ENCODE peak calls at places on chromosomes 1 and 21, in seven cellular contexts. C is progenitor cell of endocrine pancreas, W is tibial nerve, B is mucosa of descending colon, E is cardiac muscle cell, S is left ventricle myocardium inferior, L is sigmoid colon. N is an unnamed sample.

GRCh38 chr1:210298936-210299335 is 29.8 kb upstream of the HHAT start:
- DNase-seq in L (no peak), E (no peak), B (no peak), S (no peak), W (no peak), C (no peak), N (no peak)

GRCh38 chr1:170660281-170660713 is 3.6 kb upstream of the PRRX1 start:
- DNase-seq in B (no peak), W (no peak), S (no peak), L (no peak), C (no peak), E (peak), N (no peak)

GRCh38 chr1:207673399-207673798 is 28.5 kb downstream of the CR1L start:
- DNase-seq in B (no peak), W (no peak), E (no peak), S (no peak), C (no peak), L (no peak), N (no peak)

GRCh38 chr1:160874935-160875334 is 10.0 kb downstream of the ITLN1 start:
- DNase-seq in B (no peak), S (no peak), L (no peak), E (no peak), C (no peak), W (no peak), N (no peak)

GRCh38 chr1:215257280-215257679 is 174.7 kb downstream of the KCNK2 start:
- DNase-seq in W (no peak), E (no peak), C (no peak), L (no peak), B (no peak), S (no peak), N (no peak)

GRCh38 chr1:209412036-209412435 is 171.5 kb upstream of the CAMK1G start:
- DNase-seq in B (no peak), W (no peak), S (no peak), L (no peak), C (no peak), E (no peak), N (no peak)

GRCh38 chr1:199202331-199202730 is 563.5 kb downstream of the PTPRC start:
- DNase-seq in L (no peak), E (no peak), W (no peak), S (no peak), B (no peak), C (no peak), N (no peak)

GRCh38 chr1:232876506-232877360 is 71.5 kb downstream of the MAP10 start:
- DNase-seq in S (no peak), W (no peak), L (no peak), C (no peak), B (no peak), E (no peak), N (no peak)

GRCh38 chr1:204888294-204888693 is 17.6 kb downstream of the NFASC start:
- DNase-seq in L (no peak), S (no peak), B (no peak), C (no peak), E (no peak), W (no peak), N (no peak)

GRCh38 chr1:88773540-88774150 is 89.6 kb downstream of the PKN2 start:
- DNase-seq in L (no peak), S (no peak), B (no peak), E (no peak), W (no peak), C (no peak), N (no peak)

GRCh38 chr1:172637522-172637921 is 21.4 kb upstream of the FASLG start:
- DNase-seq in S (no peak), C (no peak), E (no peak), B (no peak), W (no peak), L (no peak), N (no peak)

GRCh38 chr1:8203056-8203455 is 114.9 kb upstream of the SLC45A1 start:
- DNase-seq in W (no peak), L (no peak), C (no peak), S (no peak), E (no peak), B (no peak), N (no peak)

DNA sequence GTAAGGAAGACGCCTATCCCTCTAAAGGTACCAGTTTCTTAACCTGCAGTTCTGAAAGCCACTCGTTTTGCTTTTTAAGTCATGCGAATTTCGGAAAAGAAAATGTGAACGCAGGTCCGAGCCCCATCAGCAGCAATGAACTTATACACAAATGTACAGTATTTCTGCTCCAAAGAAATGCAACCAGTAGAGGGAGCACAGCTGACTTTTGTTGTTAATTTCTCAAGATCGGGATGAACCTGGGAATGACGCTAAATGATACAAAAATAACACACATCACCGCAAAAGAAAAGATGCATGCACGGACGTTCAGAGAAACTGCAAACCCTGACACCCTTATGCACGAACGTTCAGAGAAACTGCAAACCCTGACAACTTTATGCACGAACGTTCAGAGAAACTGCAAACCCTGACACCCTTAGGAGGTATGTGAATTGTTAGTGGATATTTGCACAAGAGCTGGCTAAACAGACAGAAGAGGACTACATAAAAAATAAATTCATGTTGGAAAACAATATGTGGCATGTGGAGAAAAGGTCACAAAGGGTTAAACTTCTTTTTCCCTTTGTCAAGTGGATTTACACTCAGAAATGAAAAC is 3.5 kb upstream of the TIAM1 start:
- DNase-seq in L (no peak), B (no peak), E (peak), W (no peak), C (no peak), S (no peak), N (no peak)
- TF ChIP-seq CTCF in L (no peak), B (no peak), E (peak), W (peak), C (peak), S (peak), N (peak)

DNA sequence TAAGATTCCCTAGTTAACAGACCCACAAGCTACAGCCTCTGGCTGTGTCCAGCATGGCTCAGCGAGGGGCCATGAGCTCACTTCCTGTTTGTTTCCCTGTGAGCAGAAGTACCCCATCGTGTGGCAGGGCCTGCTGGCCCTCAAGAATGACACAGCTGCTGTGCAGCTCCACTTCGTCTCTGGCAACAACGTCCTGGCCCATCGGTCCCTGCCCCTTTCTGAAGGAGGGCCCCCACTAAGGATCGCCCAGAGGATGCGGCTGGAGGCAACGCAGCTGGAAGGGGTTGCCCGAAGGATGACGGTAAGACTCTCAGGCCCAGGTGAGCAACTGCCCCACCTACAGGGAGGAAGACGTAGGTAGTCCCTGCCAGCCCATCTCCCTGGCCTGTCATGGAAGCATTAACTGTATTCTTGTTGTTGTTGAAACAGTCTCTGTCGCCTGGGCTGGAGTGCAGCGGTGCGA is 38.2 kb downstream of the ZBTB17 start:
- DNase-seq in E (no peak), B (no peak), S (no peak), C (no peak), W (no peak), L (peak), N (no peak)
- TF ChIP-seq CTCF in E (no peak), B (no peak), S (no peak), C (peak), W (no peak), L (no peak), N (no peak)

GRCh38 chr1:19637606-19638005 is 6.5 kb upstream of the NBL1 start:
- DNase-seq in S (no peak), B (no peak), E (no peak), L (no peak), W (no peak), C (no peak), N (no peak)
- TF ChIP-seq CTCF in S (no peak), B (no peak), E (no peak), L (no peak), W (no peak), C (no peak), N (no peak)

DNA sequence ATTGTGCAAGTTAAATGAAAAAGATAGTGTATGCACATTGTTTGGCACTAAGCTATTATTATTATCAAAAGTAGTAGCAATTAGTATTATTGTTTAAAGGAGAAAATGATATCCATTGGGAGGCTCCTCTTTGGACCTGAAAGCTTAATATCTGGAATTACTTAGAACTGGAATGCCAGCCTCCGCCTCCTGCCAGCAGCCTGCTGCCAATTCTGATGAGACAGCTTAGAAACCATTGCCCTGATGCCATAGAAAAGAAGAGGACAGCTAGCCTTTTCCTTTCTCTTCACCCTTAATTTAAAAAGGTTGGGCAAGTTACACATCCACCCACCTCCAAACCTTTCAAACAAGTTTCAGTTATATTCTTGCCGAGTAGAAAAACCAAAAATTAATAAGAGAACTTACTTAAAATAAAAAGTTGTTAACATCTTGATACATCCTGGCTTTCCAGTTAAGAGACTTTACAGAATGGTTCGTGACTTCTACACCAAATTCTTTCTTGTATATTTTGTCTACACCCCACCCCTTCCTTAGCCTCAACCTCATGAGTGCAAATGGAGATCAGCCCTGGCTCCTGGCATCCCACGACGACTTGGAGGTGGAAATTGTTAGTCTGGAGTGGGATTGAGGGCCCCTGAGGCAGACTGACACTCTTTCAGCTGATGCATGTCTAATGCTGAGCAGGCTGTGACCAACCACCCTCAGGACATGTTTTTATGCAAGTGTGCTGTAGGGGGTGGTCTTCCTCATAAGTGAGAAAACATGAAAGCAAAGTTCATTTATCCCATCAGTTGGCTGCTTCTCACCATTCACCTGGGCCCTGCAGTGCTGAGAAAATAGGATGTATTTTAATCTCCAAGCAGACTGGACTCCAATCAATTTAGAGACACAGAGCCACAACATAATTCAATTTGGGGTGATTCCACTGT is 120.6 kb downstream of the KCNJ15 start:
- DNase-seq in L (no peak), W (no peak), S (no peak), B (no peak), C (no peak), E (no peak), N (no peak)
- TF ChIP-seq CTCF in L (no peak), W (no peak), S (no peak), B (no peak), C (peak), E (no peak), N (no peak)

GRCh38 chr1:180555411-180555810 is 3.4 kb upstream of the OVAAL start:
- DNase-seq in E (no peak), W (no peak), L (no peak), B (no peak), C (no peak), S (no peak), N (no peak)

GRCh38 chr1:180562582-180562981 is 3.8 kb downstream of the OVAAL start:
- DNase-seq in L (no peak), W (no peak), E (peak), B (no peak), S (no peak), C (no peak), N (no peak)

GRCh38 chr1:180560868-180561600 is 2.3 kb downstream of the OVAAL start:
- DNase-seq in E (peak), L (no peak), W (no peak), S (no peak), B (no peak), C (no peak), N (no peak)

GRCh38 chr1:180560200-180560867 is 1.6 kb downstream of the OVAAL start:
- DNase-seq in W (no peak), C (no peak), E (no peak), L (no peak), S (no peak), B (peak), N (no peak)

DNA sequence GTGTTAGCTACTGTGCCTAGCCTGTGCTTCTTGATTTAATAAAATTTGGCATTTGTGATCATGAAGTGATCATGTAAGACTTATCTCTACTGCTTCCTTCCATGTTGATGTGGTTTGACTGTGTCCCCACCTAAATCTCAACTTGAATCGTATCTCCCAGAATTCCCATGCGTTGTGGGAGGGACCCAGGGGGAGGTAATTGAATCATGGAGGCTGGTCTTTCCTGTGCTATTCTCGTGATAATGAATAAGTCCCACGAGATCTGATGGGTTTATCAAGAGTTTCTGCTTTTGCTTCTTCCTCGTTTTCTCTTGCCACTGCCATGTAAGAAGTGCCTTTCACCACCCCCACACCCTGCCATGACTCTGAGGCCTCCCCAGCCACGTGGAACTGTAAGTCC is at the start of gene OVAAL:
- DNase-seq in L (no peak), C (no peak), B (no peak), W (no peak), E (no peak), S (no peak), N (no peak)
- TF ChIP-seq CTCF in L (no peak), C (no peak), B (no peak), W (no peak), E (no peak), S (no peak), N (no peak)